ENCODE peak calls at places on chromosomes 6 and 20, in seven cellular contexts. P, W, R, A, Q, Y and U are unnamed samples.

GRCh38 chr6:143971453-143971852 is 36.6 kb downstream of the PLAGL1 start:
- DNase-seq in P (no peak), W (no peak), R (no peak), A (no peak), Q (peak), Y (no peak), U (no peak)

GRCh38 chr6:22108199-22108598 is 188.6 kb downstream of the PRL start:
- DNase-seq in P (no peak), W (no peak), R (no peak), A (no peak), Q (no peak), Y (no peak), U (no peak)

GRCh38 chr6:55943329-55943728 is 67.9 kb upstream of the BMP5 start:
- DNase-seq in P (no peak), W (no peak), R (no peak), A (no peak), Q (peak), Y (no peak), U (no peak)

GRCh38 chr20:4056880-4057279 is 41.5 kb upstream of the RNF24 start:
- DNase-seq in P (no peak), W (no peak), R (no peak), A (no peak), Q (no peak), Y (no peak), U (no peak)

GRCh38 chr20:52192296-52193007 is 873 bp upstream of the ZFP64 start:
- DNase-seq in P (no peak), W (peak), R (peak), A (peak), Q (no peak), Y (peak), U (no peak)

GRCh38 chr6:91895592-91895991 is 1308.7 kb upstream of the MAP3K7 start:
- DNase-seq in P (no peak), W (no peak), R (no peak), A (no peak), Q (no peak), Y (no peak), U (no peak)

GRCh38 chr6:142165227-142165626 is 18.2 kb downstream of the VTA1 start:
- DNase-seq in P (no peak), W (no peak), R (no peak), A (no peak), Q (no peak), Y (no peak), U (no peak)

GRCh38 chr6:136990754-136991153 is 54.0 kb downstream of the IL20RA start:
- DNase-seq in P (no peak), W (no peak), R (no peak), A (no peak), Q (no peak), Y (no peak), U (no peak)

GRCh38 chr20:4147319-4147718 is 132.0 kb upstream of the RNF24 start:
- DNase-seq in P (no peak), W (no peak), R (no peak), A (no peak), Q (no peak), Y (no peak), U (no peak)

GRCh38 chr6:135212935-135213334 is 31.8 kb downstream of the MYB start:
- DNase-seq in P (no peak), W (no peak), R (no peak), A (no peak), Q (peak), Y (no peak), U (no peak)

GRCh38 chr6:14713561-14713960 is 532.3 kb upstream of the JARID2 start:
- DNase-seq in P (no peak), W (no peak), R (no peak), A (no peak), Q (peak), Y (no peak), U (no peak)

GRCh38 chr20:62638055-62638570 is 4.2 kb upstream of the SLCO4A1 start:
- DNase-seq in P (no peak), W (no peak), R (no peak), A (no peak), Q (no peak), Y (no peak), U (no peak)

GRCh38 chr20:30491016-30491415 is 766.4 kb upstream of the DEFB115 start:
- DNase-seq in P (no peak), W (no peak), R (no peak), A (no peak), Q (no peak), Y (no peak), U (no peak)

GRCh38 chr6:73079611-73079955 is 145.7 kb downstream of the KHDC1L start:
- DNase-seq in P (no peak), W (no peak), R (no peak), A (no peak), Q (peak), Y (no peak), U (no peak)

GRCh38 chr6:133767571-133767970 is 121.3 kb upstream of the TCF21 start:
- DNase-seq in P (no peak), W (no peak), R (no peak), A (no peak), Q (no peak), Y (no peak), U (no peak)

GRCh38 chr6:168086066-168086465 is 7.1 kb upstream of the FRMD1 start:
- DNase-seq in P (no peak), W (no peak), R (no peak), A (no peak), Q (no peak), Y (no peak), U (peak)

GRCh38 chr20:50788045-50788867 is 6.6 kb upstream of the BCAS4 start:
- DNase-seq in P (peak), W (no peak), R (no peak), A (peak), Q (peak), Y (no peak), U (peak)

GRCh38 chr20:38270869-38271608 is 10.5 kb upstream of the KIAA1755 start:
- DNase-seq in P (no peak), W (no peak), R (no peak), A (no peak), Q (peak), Y (no peak), U (no peak)

GRCh38 chr6:82006027-82006738 is 241.4 kb downstream of the IBTK start:
- DNase-seq in P (no peak), W (no peak), R (no peak), A (no peak), Q (peak), Y (no peak), U (no peak)

GRCh38 chr6:152173321-152173720 is 365.8 kb downstream of the ESR1 start:
- DNase-seq in P (no peak), W (no peak), R (no peak), A (no peak), Q (peak), Y (no peak), U (no peak)

GRCh38 chr6:18210707-18211106 is 53.6 kb downstream of the DEK start:
- DNase-seq in P (no peak), W (no peak), R (no peak), A (no peak), Q (no peak), Y (no peak), U (no peak)

GRCh38 chr6:157672726-157673412 is 150.2 kb upstream of the SNX9 start:
- DNase-seq in P (no peak), W (no peak), R (no peak), A (no peak), Q (no peak), Y (no peak), U (no peak)

GRCh38 chr6:133951881-133952814 is 876 bp upstream of the TBPL1 start:
- DNase-seq in P (peak), W (no peak), R (peak), A (peak), Q (peak), Y (peak), U (peak)

GRCh38 chr20:53683506-53683905 is 89.9 kb upstream of the ZNF217 start:
- DNase-seq in P (no peak), W (no peak), R (no peak), A (no peak), Q (no peak), Y (no peak), U (no peak)

GRCh38 chr6:1624848-1625341 is 15.2 kb downstream of the FOXC1 start:
- DNase-seq in P (no peak), W (no peak), R (no peak), A (no peak), Q (peak), Y (no peak), U (peak)

GRCh38 chr6:33088931-33089640 is 13.3 kb downstream of the HLA-DPB1 start:
- DNase-seq in P (no peak), W (no peak), R (no peak), A (no peak), Q (no peak), Y (no peak), U (no peak)

GRCh38 chr6:131443514-131443913 is 129.5 kb upstream of the ARG1 start:
- DNase-seq in P (no peak), W (no peak), R (no peak), A (no peak), Q (no peak), Y (no peak), U (no peak)

GRCh38 chr6:3431994-3432393 is 24.9 kb downstream of the SLC22A23 start:
- DNase-seq in P (peak), W (no peak), R (no peak), A (no peak), Q (no peak), Y (no peak), U (no peak)

GRCh38 chr20:57638173-57638894 is 18.1 kb upstream of the ZBP1 start:
- DNase-seq in P (no peak), W (no peak), R (no peak), A (no peak), Q (peak), Y (no peak), U (no peak)

GRCh38 chr6:26054659-26054936 is 32.6 kb upstream of the HFE start:
- DNase-seq in P (no peak), W (no peak), R (no peak), A (no peak), Q (no peak), Y (no peak), U (no peak)

GRCh38 chr20:60262967-60263603 is 304.9 kb downstream of the CDH26 start:
- DNase-seq in P (peak), W (peak), R (no peak), A (no peak), Q (peak), Y (no peak), U (no peak)

GRCh38 chr6:14035448-14035847 is 82.1 kb upstream of the CD83 start:
- DNase-seq in P (no peak), W (no peak), R (no peak), A (no peak), Q (peak), Y (no peak), U (no peak)

GRCh38 chr6:43733471-43734293 is 36.3 kb upstream of the VEGFA start:
- DNase-seq in P (no peak), W (peak), R (no peak), A (no peak), Q (no peak), Y (no peak), U (no peak)

GRCh38 chr6:49775043-49775442 is 12.0 kb downstream of the PGK2 start:
- DNase-seq in P (no peak), W (no peak), R (no peak), A (no peak), Q (no peak), Y (no peak), U (no peak)

GRCh38 chr6:46054531-46054930 is 38.9 kb upstream of the CLIC5 start:
- DNase-seq in P (no peak), W (no peak), R (no peak), A (no peak), Q (no peak), Y (no peak), U (no peak)

GRCh38 chr20:14897608-14898007 is 560.2 kb upstream of the FLRT3 start:
- DNase-seq in P (no peak), W (no peak), R (no peak), A (no peak), Q (no peak), Y (no peak), U (no peak)